ENCODE peak calls at places on chromosomes 12 and 14, in eight cellular contexts. C is cardiac fibroblast; Y is GM23338; U is Panc1; V is lower lobe of right lung; X is H9; E is activated CD8-positive, alpha-beta T cell treated with anti-CD3 and anti-CD28 coated beads for 36 hours; G is OCI-LY7. D is an unnamed sample.
A peak's percentile ranks its signal among the peaks of the same experiment; 100 is the strongest.

GRCh38 chr12:110022980-110023633 is 23.9 kb downstream of the ANKRD13A start:
- DNase-seq in C (peak; percentile 64), Y (peak; percentile 21), U (no peak), V (no peak), X (no peak), E (no peak), G (no peak), D (no peak)

GRCh38 chr14:29444216-29444615 is 483.4 kb downstream of the PRKD1 start:
- DNase-seq in C (no peak), Y (no peak), U (no peak), V (no peak), X (no peak), E (no peak), G (no peak), D (no peak)

GRCh38 chr14:53509845-53510244 is 356.7 kb upstream of the DDHD1 start:
- DNase-seq in C (peak; percentile 9), Y (no peak), U (no peak), V (no peak), X (no peak), E (no peak), G (no peak), D (no peak)

GRCh38 chr14:48973136-48973535 is 613.0 kb downstream of the RPS29 start:
- DNase-seq in C (no peak), Y (no peak), U (no peak), V (no peak), X (no peak), E (no peak), G (no peak), D (no peak)

GRCh38 chr12:65327207-65328076 is 49.0 kb downstream of the MSRB3 start:
- DNase-seq in C (peak; percentile 47), Y (no peak), U (no peak), V (no peak), X (no peak), E (no peak), G (no peak), D (no peak)

GRCh38 chr14:21902561-21903199 is 229.1 kb upstream of the OR4E1 start:
- DNase-seq in C (no peak), Y (no peak), U (no peak), V (no peak), X (peak; percentile 38), E (peak; percentile 77), G (peak; percentile 77), D (no peak)

GRCh38 chr12:3592856-3593625 is 102.0 kb downstream of the PRMT8 start:
- DNase-seq in C (no peak), Y (no peak), U (no peak), V (no peak), X (no peak), E (no peak), G (no peak), D (no peak)

GRCh38 chr14:34365309-34365915 is 96.6 kb downstream of the SPTSSA start:
- DNase-seq in C (peak; percentile 35), Y (peak; percentile 15), U (no peak), V (no peak), X (no peak), E (no peak), G (no peak), D (no peak)

GRCh38 chr12:50550530-50551223 is 45.9 kb downstream of the DIP2B start:
- DNase-seq in C (peak; percentile 64), Y (no peak), U (no peak), V (no peak), X (no peak), E (no peak), G (no peak), D (no peak)

GRCh38 chr12:34406228-34406995 is 384.1 kb downstream of the ALG10 start:
- DNase-seq in C (no peak), Y (no peak), U (no peak), V (peak; percentile 14), X (peak; percentile 5), E (no peak), G (no peak), D (no peak)

GRCh38 chr12:39780527-39781446 is 161.2 kb upstream of the ABCD2 start:
- DNase-seq in C (no peak), Y (no peak), U (no peak), V (no peak), X (no peak), E (no peak), G (no peak), D (no peak)

GRCh38 chr14:88063807-88064206 is 58.9 kb downstream of the GPR65 start:
- DNase-seq in C (no peak), Y (no peak), U (no peak), V (no peak), X (no peak), E (no peak), G (no peak), D (no peak)

GRCh38 chr12:111766608-111767361 is at the start of gene ALDH2:
- DNase-seq in C (peak; percentile 31), Y (peak; percentile 96), U (no peak), V (peak; percentile 88), X (peak; percentile 93), E (peak; percentile 41), G (peak; percentile 69), D (peak; percentile 67)

GRCh38 chr14:55221186-55221585 is 29.8 kb upstream of the DLGAP5 start:
- DNase-seq in C (peak; percentile 79), Y (no peak), U (peak; percentile 18), V (no peak), X (no peak), E (no peak), G (no peak), D (no peak)

GRCh38 chr12:75455839-75456238 is 24.7 kb upstream of the GLIPR1 start:
- DNase-seq in C (no peak), Y (no peak), U (no peak), V (no peak), X (no peak), E (no peak), G (no peak), D (no peak)

DNA sequence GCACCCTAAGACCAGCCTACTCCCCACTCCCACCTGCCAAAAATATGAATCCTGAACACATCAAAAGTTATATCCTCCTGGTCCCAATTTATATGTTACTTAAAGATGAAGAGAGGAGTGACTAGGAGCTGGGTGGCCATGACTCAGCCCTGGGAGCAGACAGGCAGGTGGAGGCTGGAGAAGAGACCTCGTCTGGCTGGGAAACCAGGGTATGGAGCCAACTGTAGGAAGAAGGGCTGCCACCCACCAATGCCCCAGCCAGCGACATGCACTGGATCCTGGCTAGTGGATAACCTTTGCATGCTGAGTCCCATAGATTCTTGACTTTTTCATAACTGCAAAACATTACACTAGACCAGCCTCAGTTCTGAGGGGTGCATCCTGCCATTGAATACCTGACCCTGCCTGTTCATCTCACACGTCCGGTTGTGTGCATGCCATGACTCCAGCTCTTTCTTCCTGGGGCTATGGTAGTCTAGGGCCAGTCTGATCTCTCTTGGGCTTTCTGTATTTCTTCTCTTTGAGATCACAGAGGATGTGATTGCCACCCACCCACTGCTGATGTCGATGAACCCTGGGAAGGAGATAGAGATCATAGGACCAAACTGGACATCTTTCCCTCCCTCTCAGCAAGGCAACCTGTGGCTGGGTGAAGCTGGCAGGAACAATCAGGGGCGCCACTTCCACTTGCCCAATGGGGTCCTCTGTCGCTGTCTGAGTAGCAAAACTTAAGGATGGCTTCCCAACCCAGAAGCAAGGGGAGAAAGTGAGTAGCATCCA is 69.6 kb upstream of the DDX11 start:
- DNase-seq in C (no peak), Y (no peak), U (no peak), V (peak; percentile 20), X (no peak), E (no peak), G (no peak), D (no peak)
- TF ChIP-seq CTCF in C (no peak), Y (no peak), U (no peak), V (no peak), X (no peak), E (no peak), G (no peak), D (no peak)

GRCh38 chr14:74945261-74945851 is 10.0 kb downstream of the PGF start:
- DNase-seq in C (peak; percentile 32), Y (peak; percentile 92), U (no peak), V (no peak), X (peak; percentile 82), E (peak; percentile 59), G (peak; percentile 50), D (no peak)
- TF ChIP-seq CTCF in C (peak; percentile 60), Y (peak; percentile 83), U (peak; percentile 82), V (peak; percentile 47), X (peak; percentile 81), E (peak; percentile 74), G (peak; percentile 83), D (peak; percentile 57)

GRCh38 chr14:61923348-61923747 is 161.1 kb downstream of the SNAPC1 start:
- DNase-seq in C (peak; percentile 56), Y (peak; percentile 46), U (no peak), V (no peak), X (no peak), E (no peak), G (no peak), D (no peak)
- TF ChIP-seq CTCF in C (peak; percentile 48), Y (peak; percentile 62), U (peak; percentile 27), V (peak; percentile 24), X (peak; percentile 54), E (no peak), G (peak; percentile 54), D (peak; percentile 40)

DNA sequence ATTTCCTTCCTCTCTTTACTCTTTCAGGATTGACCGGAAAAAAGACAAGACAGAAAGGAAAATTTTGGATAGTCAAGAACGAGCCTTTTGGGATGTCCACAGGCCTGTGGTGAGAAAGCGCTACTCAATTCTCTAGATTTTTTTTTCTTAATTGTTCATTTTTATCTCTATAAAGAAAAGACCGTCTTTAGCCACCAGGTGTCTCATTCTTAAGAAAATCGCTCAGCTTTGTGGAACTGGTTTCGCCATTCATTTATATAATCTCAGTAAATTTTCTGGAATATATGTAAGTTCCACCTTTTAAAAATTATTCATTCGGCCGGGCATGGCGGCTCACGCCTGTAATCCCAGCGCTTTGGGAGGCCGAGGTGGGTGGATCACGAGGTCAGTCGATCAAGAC is 421.1 kb downstream of the DPF3 start:
- DNase-seq in C (peak; percentile 8), Y (peak; percentile 36), U (no peak), V (no peak), X (no peak), E (no peak), G (no peak), D (no peak)
- TF ChIP-seq CTCF in C (no peak), Y (peak; percentile 45), U (peak; percentile 26), V (no peak), X (peak; percentile 43), E (peak; percentile 39), G (peak; percentile 38), D (no peak)

GRCh38 chr14:70317969-70318634 is 41.4 kb downstream of the COX16 start:
- DNase-seq in C (peak; percentile 72), Y (peak; percentile 82), U (peak; percentile 12), V (no peak), X (peak; percentile 61), E (peak; percentile 9), G (peak; percentile 9), D (peak; percentile 22)
- TF ChIP-seq CTCF in C (peak; percentile 53), Y (peak; percentile 77), U (peak; percentile 57), V (peak; percentile 40), X (peak; percentile 89), E (no peak), G (peak; percentile 46), D (peak; percentile 55)